ENCODE peak calls at places on chromosomes 11 and 22, in seven cellular contexts. L is fibroblast of lung, Q is IMR-90, T is HCT116, K is keratinocyte, U is neural progenitor cell, M is PC-3. G is an unnamed sample.

GRCh38 chr11:63764201-63764711 is 4.3 kb downstream of the ZFTA start:
- DNase-seq in K (no peak), Q (no peak), T (no peak), M (no peak), L (no peak), U (peak), G (peak)

GRCh38 chr11:12159351-12160099 is 49.1 kb downstream of the MICAL2 start:
- DNase-seq in T (no peak), Q (peak), U (no peak), K (no peak), M (peak), L (peak), G (peak)

GRCh38 chr11:34909435-34909834 is 6.7 kb downstream of the APIP start:
- DNase-seq in M (no peak), U (no peak), L (no peak), T (no peak), K (no peak), Q (no peak), G (no peak)

GRCh38 chr11:1565173-1565903 is 6.7 kb downstream of the DUSP8 start:
- DNase-seq in Q (no peak), L (no peak), T (no peak), M (no peak), K (no peak), U (no peak), G (peak)

GRCh38 chr22:50206599-50206998 is 5.8 kb downstream of the SELENOO start:
- DNase-seq in T (no peak), M (no peak), Q (peak), L (peak), U (peak), K (no peak), G (peak)

GRCh38 chr11:77096591-77097019 is 6.0 kb upstream of the OMP start:
- DNase-seq in M (no peak), T (no peak), U (no peak), L (no peak), K (no peak), Q (no peak), G (peak)

GRCh38 chr11:70471254-70471653 is 72.9 kb downstream of the CTTN start:
- DNase-seq in U (peak), T (peak), M (peak), Q (no peak), L (no peak), K (no peak), G (peak)

GRCh38 chr22:26903030-26903856 is 245.9 kb downstream of the MIAT start:
- DNase-seq in U (peak), L (no peak), T (no peak), K (no peak), Q (no peak), M (no peak), G (no peak)

DNA sequence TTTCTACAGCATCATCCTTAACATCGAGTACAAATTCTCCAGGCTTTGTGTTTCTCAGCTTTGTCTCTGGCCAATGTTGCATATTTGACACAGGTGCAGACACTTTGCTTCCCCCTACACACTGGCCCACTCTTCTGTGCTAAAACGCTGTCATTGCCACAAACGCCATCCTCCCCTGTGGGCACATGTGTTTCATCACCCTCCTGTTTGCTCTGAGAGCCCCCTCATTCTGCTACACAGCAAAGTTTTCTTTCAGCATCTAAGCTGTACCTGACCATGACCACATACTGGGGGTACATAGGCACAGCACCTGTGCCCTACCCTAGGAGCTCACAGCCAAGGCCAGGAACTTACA is 8.0 kb upstream of the IGLL5 start:
- DNase-seq in M (no peak), L (no peak), K (no peak), U (no peak), T (no peak), Q (no peak), G (peak)
- H2AFZ ChIP-seq in M (no peak), L (no peak), K (no peak), U (no peak), T (no peak), Q (no peak), G (no peak)

GRCh38 chr11:118911113-118911879 is 14.4 kb downstream of the BCL9L start:
- DNase-seq in L (peak), K (no peak), Q (peak), M (peak), T (no peak), U (peak), G (peak)

GRCh38 chr11:118914178-118914918 is 11.4 kb downstream of the BCL9L start:
- DNase-seq in Q (no peak), M (peak), K (no peak), U (peak), L (peak), T (no peak), G (peak)

GRCh38 chr11:118913411-118914125 is 12.2 kb downstream of the BCL9L start:
- DNase-seq in M (peak), Q (no peak), U (peak), L (no peak), T (no peak), K (no peak), G (peak)

GRCh38 chr11:118911880-118912741 is 13.6 kb downstream of the BCL9L start:
- DNase-seq in K (peak), T (peak), L (peak), M (peak), U (peak), Q (peak), G (peak)

DNA sequence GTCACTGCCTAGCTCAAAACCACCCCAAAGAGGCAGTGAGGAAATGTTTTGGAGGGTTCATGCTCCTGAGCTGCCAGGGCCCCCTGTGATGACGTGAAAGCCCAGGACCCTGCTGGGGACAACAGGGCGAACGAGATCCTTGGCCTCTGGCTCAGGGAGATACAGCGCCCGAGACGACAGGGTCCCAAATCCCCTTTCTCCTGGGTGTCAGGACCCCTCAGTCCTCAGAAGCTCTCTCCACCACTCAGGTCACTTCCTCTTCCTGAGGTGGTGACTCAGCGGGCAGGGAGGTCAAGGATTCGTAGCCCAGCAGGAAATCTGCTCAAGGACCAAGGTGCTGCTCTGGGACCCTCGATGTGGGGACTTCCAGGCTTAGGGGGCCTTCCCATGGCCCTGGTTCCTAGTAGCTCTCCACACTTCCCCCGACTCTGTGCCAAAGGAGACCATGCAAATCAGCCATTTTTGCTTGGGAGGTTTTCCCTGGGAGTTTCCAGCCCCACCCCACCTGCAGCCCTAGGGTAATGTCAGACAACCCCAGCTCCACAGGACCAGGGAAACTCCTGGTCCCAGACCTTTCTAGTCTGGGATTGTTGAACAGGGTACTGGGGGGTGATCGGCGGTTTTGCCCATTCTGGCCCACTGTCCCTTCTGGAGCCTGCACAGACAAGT is 12.8 kb downstream of the BCL9L start:
- DNase-seq in Q (peak), K (no peak), L (peak), T (no peak), M (peak), U (no peak), G (peak)
- H2AFZ ChIP-seq in Q (peak), K (no peak), L (no peak), T (no peak), M (no peak), U (no peak), G (no peak)

DNA sequence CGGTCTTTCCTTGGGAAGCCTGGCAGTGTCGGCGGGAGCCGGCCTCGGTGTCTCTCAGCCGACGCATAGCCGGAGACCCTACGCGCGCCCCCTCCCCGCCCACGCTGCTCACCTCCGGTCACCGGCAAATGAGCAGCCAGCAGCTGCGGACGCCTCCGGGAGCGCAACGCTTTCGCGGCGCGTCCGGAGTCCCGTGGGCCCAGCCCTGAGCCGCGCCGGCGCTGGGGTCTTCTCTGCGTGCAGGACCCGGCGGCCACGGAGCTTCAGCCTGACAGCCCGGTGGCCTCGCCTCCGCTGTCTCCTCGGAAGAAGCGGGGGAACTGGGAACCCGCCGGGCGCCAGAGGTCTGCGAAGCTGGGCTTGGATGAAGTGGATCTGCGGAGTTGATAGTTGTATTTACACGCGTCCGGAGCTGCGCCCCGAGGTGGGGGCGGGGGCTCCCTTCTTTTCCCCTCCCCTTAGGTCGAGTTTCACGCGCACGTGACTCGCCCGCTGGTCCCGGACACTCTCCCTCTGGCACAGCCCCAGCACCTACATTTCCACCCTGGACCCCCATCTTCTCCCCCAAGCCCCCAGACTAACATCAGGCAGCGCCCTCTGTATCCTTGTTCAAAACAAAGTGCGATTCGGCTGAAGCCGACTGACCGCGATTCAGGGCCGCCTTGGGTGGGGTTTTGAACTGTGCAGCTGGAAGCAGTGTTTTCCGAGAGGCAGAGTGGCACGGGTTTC is at the start of gene SLC43A1:
- DNase-seq in T (no peak), L (peak), K (no peak), Q (peak), M (peak), U (peak), G (peak)
- H2AFZ ChIP-seq in T (peak), L (peak), K (peak), Q (peak), M (peak), U (peak), G (peak)

GRCh38 chr22:31122196-31122531 is 602 bp upstream of the INPP5J start:
- DNase-seq in T (no peak), Q (no peak), M (no peak), K (no peak), U (no peak), L (no peak), G (peak)
- H2AFZ ChIP-seq in T (no peak), Q (peak), M (no peak), K (no peak), U (no peak), L (no peak), G (no peak)

DNA sequence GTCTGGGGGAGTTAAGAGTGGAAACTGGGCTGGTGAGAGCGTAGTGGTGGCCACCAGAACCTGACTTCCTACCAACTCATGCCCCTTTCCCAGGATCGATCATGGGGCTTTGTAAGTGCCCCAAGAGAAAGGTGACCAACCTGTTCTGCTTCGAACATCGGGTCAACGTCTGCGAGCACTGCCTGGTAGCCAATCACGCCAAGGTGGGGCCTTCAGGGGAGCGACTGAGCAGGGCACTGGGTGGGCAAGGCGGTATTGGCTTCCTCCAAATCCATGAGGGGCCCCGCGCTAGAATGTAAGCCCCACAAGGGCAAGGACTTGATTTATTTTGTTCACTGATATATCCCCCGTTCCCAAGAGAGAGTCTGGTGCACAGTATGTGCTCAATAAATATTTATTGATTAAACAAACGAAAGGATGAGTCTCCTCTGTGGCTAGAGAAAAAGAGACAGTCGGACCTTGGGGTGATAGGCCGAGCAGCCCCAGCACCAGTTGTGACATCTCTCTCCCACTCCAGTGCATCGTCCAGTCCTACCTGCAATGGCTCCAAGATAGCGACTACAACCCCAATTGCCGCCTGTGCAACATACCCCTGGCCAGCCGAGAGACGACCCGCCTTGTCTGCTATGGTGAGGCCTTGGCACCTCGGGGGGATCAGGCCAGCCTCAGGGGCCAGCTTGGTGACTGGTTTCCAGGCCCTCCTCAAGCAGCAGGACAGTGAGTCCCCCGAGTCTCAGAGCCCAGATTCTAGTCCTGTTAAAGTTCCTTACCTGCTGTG is 765 bp downstream of the ZFPL1 start:
- DNase-seq in Q (no peak), T (no peak), M (no peak), L (no peak), K (no peak), U (no peak), G (peak)
- H2AFZ ChIP-seq in Q (peak), T (no peak), M (peak), L (no peak), K (peak), U (peak), G (peak)

DNA sequence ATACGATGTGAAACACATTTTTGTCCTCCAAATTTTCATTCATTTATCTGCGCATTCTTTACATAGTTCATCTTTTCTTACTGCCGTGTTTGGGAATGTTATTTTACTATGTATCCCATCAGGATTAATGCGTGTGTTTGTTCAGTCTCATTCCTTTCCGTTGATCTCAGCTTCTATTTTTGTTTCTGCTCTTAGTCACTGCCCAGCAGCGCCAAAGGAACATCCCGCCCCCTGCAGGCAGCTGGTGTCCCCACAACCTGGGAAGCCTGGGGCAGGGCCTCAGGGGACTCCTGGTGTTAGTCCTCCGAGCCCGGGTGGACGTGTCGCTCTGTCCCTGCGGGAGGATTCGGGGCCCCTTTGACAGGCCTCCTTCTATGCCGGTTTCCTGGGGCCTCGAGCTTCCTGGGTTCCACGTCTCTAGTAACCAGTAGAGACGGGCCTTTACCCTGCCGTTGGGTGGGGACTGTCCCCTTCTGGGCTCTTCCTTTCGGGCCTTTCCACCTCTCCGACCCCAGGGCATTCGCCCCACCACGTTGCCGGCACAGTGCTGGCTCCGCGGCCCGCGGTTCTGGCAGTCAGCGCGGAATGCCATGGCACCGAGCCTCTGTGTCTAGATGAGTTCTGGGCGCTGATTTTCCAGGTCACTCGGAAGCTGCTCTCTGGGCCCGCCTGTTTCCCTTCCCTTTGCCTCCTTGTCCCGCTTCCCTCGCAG is 39.8 kb downstream of the WEE1 start:
- DNase-seq in T (peak), K (peak), U (peak), Q (peak), M (peak), L (peak), G (peak)
- H2AFZ ChIP-seq in T (peak), K (peak), U (peak), Q (peak), M (peak), L (peak), G (peak)

G was measured in osteoblast.